ENCODE peak calls at places on chromosomes 13 and 19, in ten cellular contexts. One of them, this sample, is unnamed.

GRCh38 chr13:92602560-92602959 is 624.0 kb upstream of the GPC6 start:
- DNase-seq in bronchial epithelial cell: peak; percentile 35
- DNase-seq in Peyer's patch: no peak
- DNase-seq in esophagus muscularis mucosa: no peak
- DNase-seq in AG10803: no peak
- DNase-seq in lower lobe of right lung: no peak
- DNase-seq in fibroblast of lung: peak; percentile 32
- DNase-seq in pancreas: no peak
- DNase-seq in dorsolateral prefrontal cortex: no peak
- DNase-seq in mammary epithelial cell: no peak
- DNase-seq in this sample: no peak

GRCh38 chr13:36965767-36966166 is 33.4 kb downstream of the ALG5 start:
- DNase-seq in bronchial epithelial cell: peak; percentile 95
- DNase-seq in Peyer's patch: no peak
- DNase-seq in esophagus muscularis mucosa: no peak
- DNase-seq in AG10803: peak; percentile 67
- DNase-seq in lower lobe of right lung: no peak
- DNase-seq in fibroblast of lung: peak; percentile 46
- DNase-seq in pancreas: no peak
- DNase-seq in dorsolateral prefrontal cortex: no peak
- DNase-seq in mammary epithelial cell: peak; percentile 88
- DNase-seq in this sample: no peak

GRCh38 chr19:50417138-50417849 is 1.4 kb upstream of the SPIB start:
- DNase-seq in bronchial epithelial cell: no peak
- DNase-seq in Peyer's patch: peak; percentile 63
- DNase-seq in esophagus muscularis mucosa: no peak
- DNase-seq in AG10803: no peak
- DNase-seq in lower lobe of right lung: no peak
- DNase-seq in fibroblast of lung: no peak
- DNase-seq in pancreas: peak; percentile 76
- DNase-seq in dorsolateral prefrontal cortex: no peak
- DNase-seq in mammary epithelial cell: no peak
- DNase-seq in this sample: peak; percentile 26

GRCh38 chr13:60329221-60329983 is 67.6 kb upstream of the TDRD3 start:
- DNase-seq in bronchial epithelial cell: peak; percentile 23
- DNase-seq in Peyer's patch: no peak
- DNase-seq in esophagus muscularis mucosa: no peak
- DNase-seq in AG10803: peak; percentile 17
- DNase-seq in lower lobe of right lung: peak; percentile 48
- DNase-seq in fibroblast of lung: peak; percentile 32
- DNase-seq in pancreas: peak; percentile 11
- DNase-seq in dorsolateral prefrontal cortex: no peak
- DNase-seq in mammary epithelial cell: peak; percentile 14
- DNase-seq in this sample: peak; percentile 61

GRCh38 chr13:102856603-102857002 is 10.8 kb downstream of the ERCC5 start:
- DNase-seq in bronchial epithelial cell: peak; percentile 16
- DNase-seq in Peyer's patch: no peak
- DNase-seq in esophagus muscularis mucosa: no peak
- DNase-seq in AG10803: peak; percentile 40
- DNase-seq in lower lobe of right lung: peak; percentile 54
- DNase-seq in fibroblast of lung: no peak
- DNase-seq in pancreas: no peak
- DNase-seq in dorsolateral prefrontal cortex: no peak
- DNase-seq in mammary epithelial cell: peak; percentile 23
- DNase-seq in this sample: no peak

GRCh38 chr19:7658219-7658686 is 10.6 kb upstream of the RETN start:
- DNase-seq in bronchial epithelial cell: no peak
- DNase-seq in Peyer's patch: peak; percentile 63
- DNase-seq in esophagus muscularis mucosa: no peak
- DNase-seq in AG10803: no peak
- DNase-seq in lower lobe of right lung: no peak
- DNase-seq in fibroblast of lung: no peak
- DNase-seq in pancreas: no peak
- DNase-seq in dorsolateral prefrontal cortex: peak; percentile 24
- DNase-seq in mammary epithelial cell: no peak
- DNase-seq in this sample: peak; percentile 96

GRCh38 chr19:5308471-5309437 is 31.9 kb downstream of the PTPRS start:
- DNase-seq in bronchial epithelial cell: peak; percentile 78
- DNase-seq in Peyer's patch: no peak
- DNase-seq in esophagus muscularis mucosa: no peak
- DNase-seq in AG10803: peak; percentile 67
- DNase-seq in lower lobe of right lung: no peak
- DNase-seq in fibroblast of lung: peak; percentile 95
- DNase-seq in pancreas: peak; percentile 66
- DNase-seq in dorsolateral prefrontal cortex: peak; percentile 71
- DNase-seq in mammary epithelial cell: peak; percentile 87
- DNase-seq in this sample: no peak

GRCh38 chr13:51834581-51835158 is 10.3 kb downstream of the TMEM272 start:
- DNase-seq in bronchial epithelial cell: no peak
- DNase-seq in Peyer's patch: no peak
- DNase-seq in esophagus muscularis mucosa: no peak
- DNase-seq in AG10803: no peak
- DNase-seq in lower lobe of right lung: no peak
- DNase-seq in fibroblast of lung: no peak
- DNase-seq in pancreas: no peak
- DNase-seq in dorsolateral prefrontal cortex: no peak
- DNase-seq in mammary epithelial cell: no peak
- DNase-seq in this sample: no peak

GRCh38 chr19:10612515-10613119 is 12.7 kb upstream of the SLC44A2 start:
- DNase-seq in bronchial epithelial cell: no peak
- DNase-seq in Peyer's patch: no peak
- DNase-seq in esophagus muscularis mucosa: no peak
- DNase-seq in AG10803: no peak
- DNase-seq in lower lobe of right lung: peak; percentile 87
- DNase-seq in fibroblast of lung: peak; percentile 19
- DNase-seq in pancreas: peak; percentile 94
- DNase-seq in dorsolateral prefrontal cortex: peak; percentile 78
- DNase-seq in mammary epithelial cell: no peak
- DNase-seq in this sample: no peak

GRCh38 chr19:31610036-31610435 is 260.8 kb upstream of the TSHZ3 start:
- DNase-seq in bronchial epithelial cell: no peak
- DNase-seq in Peyer's patch: no peak
- DNase-seq in esophagus muscularis mucosa: no peak
- DNase-seq in AG10803: no peak
- DNase-seq in lower lobe of right lung: no peak
- DNase-seq in fibroblast of lung: no peak
- DNase-seq in pancreas: no peak
- DNase-seq in dorsolateral prefrontal cortex: no peak
- DNase-seq in mammary epithelial cell: no peak
- DNase-seq in this sample: no peak

GRCh38 chr19:5789201-5789795 is 1.7 kb downstream of the DUS3L start:
- DNase-seq in bronchial epithelial cell: no peak
- DNase-seq in Peyer's patch: no peak
- DNase-seq in esophagus muscularis mucosa: no peak
- DNase-seq in AG10803: no peak
- DNase-seq in lower lobe of right lung: no peak
- DNase-seq in fibroblast of lung: no peak
- DNase-seq in pancreas: no peak
- DNase-seq in dorsolateral prefrontal cortex: no peak
- DNase-seq in mammary epithelial cell: no peak
- DNase-seq in this sample: no peak

GRCh38 chr13:66805657-66806056 is 424.5 kb downstream of the PCDH9 start:
- DNase-seq in bronchial epithelial cell: no peak
- DNase-seq in Peyer's patch: no peak
- DNase-seq in esophagus muscularis mucosa: no peak
- DNase-seq in AG10803: no peak
- DNase-seq in lower lobe of right lung: no peak
- DNase-seq in fibroblast of lung: peak; percentile 95
- DNase-seq in pancreas: no peak
- DNase-seq in dorsolateral prefrontal cortex: no peak
- DNase-seq in mammary epithelial cell: no peak
- DNase-seq in this sample: no peak

GRCh38 chr13:52411629-52412028 is 5.7 kb upstream of the THSD1 start:
- DNase-seq in bronchial epithelial cell: peak; percentile 100
- DNase-seq in Peyer's patch: no peak
- DNase-seq in esophagus muscularis mucosa: no peak
- DNase-seq in AG10803: peak; percentile 53
- DNase-seq in lower lobe of right lung: no peak
- DNase-seq in fibroblast of lung: peak; percentile 92
- DNase-seq in pancreas: no peak
- DNase-seq in dorsolateral prefrontal cortex: no peak
- DNase-seq in mammary epithelial cell: peak; percentile 98
- DNase-seq in this sample: peak; percentile 9

GRCh38 chr13:85728831-85729230 is 70.4 kb downstream of the SLITRK6 start:
- DNase-seq in bronchial epithelial cell: no peak
- DNase-seq in Peyer's patch: no peak
- DNase-seq in esophagus muscularis mucosa: no peak
- DNase-seq in AG10803: no peak
- DNase-seq in lower lobe of right lung: no peak
- DNase-seq in fibroblast of lung: peak; percentile 82
- DNase-seq in pancreas: no peak
- DNase-seq in dorsolateral prefrontal cortex: no peak
- DNase-seq in mammary epithelial cell: no peak
- DNase-seq in this sample: no peak

GRCh38 chr13:53255795-53256194 is 227.2 kb downstream of the OLFM4 start:
- DNase-seq in bronchial epithelial cell: no peak
- DNase-seq in Peyer's patch: no peak
- DNase-seq in esophagus muscularis mucosa: no peak
- DNase-seq in AG10803: no peak
- DNase-seq in lower lobe of right lung: no peak
- DNase-seq in fibroblast of lung: no peak
- DNase-seq in pancreas: no peak
- DNase-seq in dorsolateral prefrontal cortex: no peak
- DNase-seq in mammary epithelial cell: no peak
- DNase-seq in this sample: no peak

GRCh38 chr13:24270639-24271131 is 38.7 kb upstream of the C1QTNF9 start:
- DNase-seq in bronchial epithelial cell: peak; percentile 50
- DNase-seq in Peyer's patch: peak; percentile 71
- DNase-seq in esophagus muscularis mucosa: no peak
- DNase-seq in AG10803: peak; percentile 48
- DNase-seq in lower lobe of right lung: peak; percentile 83
- DNase-seq in fibroblast of lung: peak; percentile 66
- DNase-seq in pancreas: peak; percentile 47
- DNase-seq in dorsolateral prefrontal cortex: peak; percentile 81
- DNase-seq in mammary epithelial cell: peak; percentile 28
- DNase-seq in this sample: peak; percentile 85

GRCh38 chr19:28334419-28334818 is 878.5 kb downstream of the UQCRFS1 start:
- DNase-seq in bronchial epithelial cell: no peak
- DNase-seq in Peyer's patch: no peak
- DNase-seq in esophagus muscularis mucosa: peak; percentile 85
- DNase-seq in AG10803: no peak
- DNase-seq in lower lobe of right lung: no peak
- DNase-seq in fibroblast of lung: no peak
- DNase-seq in pancreas: no peak
- DNase-seq in dorsolateral prefrontal cortex: no peak
- DNase-seq in mammary epithelial cell: peak; percentile 2
- DNase-seq in this sample: no peak

GRCh38 chr19:34560229-34560628 is 78.7 kb downstream of the WTIP start:
- DNase-seq in bronchial epithelial cell: no peak
- DNase-seq in Peyer's patch: no peak
- DNase-seq in esophagus muscularis mucosa: peak; percentile 37
- DNase-seq in AG10803: no peak
- DNase-seq in lower lobe of right lung: no peak
- DNase-seq in fibroblast of lung: no peak
- DNase-seq in pancreas: no peak
- DNase-seq in dorsolateral prefrontal cortex: no peak
- DNase-seq in mammary epithelial cell: no peak
- DNase-seq in this sample: no peak

GRCh38 chr13:107271226-107271625 is 703.3 kb upstream of the ARGLU1 start:
- DNase-seq in bronchial epithelial cell: peak; percentile 18
- DNase-seq in Peyer's patch: no peak
- DNase-seq in esophagus muscularis mucosa: no peak
- DNase-seq in AG10803: no peak
- DNase-seq in lower lobe of right lung: no peak
- DNase-seq in fibroblast of lung: peak; percentile 44
- DNase-seq in pancreas: no peak
- DNase-seq in dorsolateral prefrontal cortex: no peak
- DNase-seq in mammary epithelial cell: no peak
- DNase-seq in this sample: no peak

GRCh38 chr13:40306817-40307216 is 359.6 kb downstream of the FOXO1 start:
- DNase-seq in bronchial epithelial cell: peak; percentile 51
- DNase-seq in Peyer's patch: no peak
- DNase-seq in esophagus muscularis mucosa: no peak
- DNase-seq in AG10803: no peak
- DNase-seq in lower lobe of right lung: no peak
- DNase-seq in fibroblast of lung: no peak
- DNase-seq in pancreas: no peak
- DNase-seq in dorsolateral prefrontal cortex: no peak
- DNase-seq in mammary epithelial cell: peak; percentile 56
- DNase-seq in this sample: no peak

GRCh38 chr19:44532819-44533218 is 3.3 kb upstream of the CEACAM20 start:
- DNase-seq in bronchial epithelial cell: no peak
- DNase-seq in Peyer's patch: no peak
- DNase-seq in esophagus muscularis mucosa: no peak
- DNase-seq in AG10803: no peak
- DNase-seq in lower lobe of right lung: no peak
- DNase-seq in fibroblast of lung: no peak
- DNase-seq in pancreas: no peak
- DNase-seq in dorsolateral prefrontal cortex: no peak
- DNase-seq in mammary epithelial cell: no peak
- DNase-seq in this sample: no peak

GRCh38 chr19:1290699-1291651 is 5.3 kb downstream of the EFNA2 start:
- DNase-seq in bronchial epithelial cell: no peak
- DNase-seq in Peyer's patch: no peak
- DNase-seq in esophagus muscularis mucosa: no peak
- DNase-seq in AG10803: no peak
- DNase-seq in lower lobe of right lung: no peak
- DNase-seq in fibroblast of lung: no peak
- DNase-seq in pancreas: no peak
- DNase-seq in dorsolateral prefrontal cortex: no peak
- DNase-seq in mammary epithelial cell: no peak
- DNase-seq in this sample: no peak
- H3K4me3 ChIP-seq in bronchial epithelial cell: no peak overlapping the region
- H3K4me3 ChIP-seq in Peyer's patch: no peak overlapping the region
- H3K4me3 ChIP-seq in esophagus muscularis mucosa: no peak overlapping the region
- H3K4me3 ChIP-seq in AG10803: no peak overlapping the region
- H3K4me3 ChIP-seq in lower lobe of right lung: no peak overlapping the region
- H3K4me3 ChIP-seq in fibroblast of lung: no peak overlapping the region
- H3K4me3 ChIP-seq in pancreas: no peak overlapping the region
- H3K4me3 ChIP-seq in dorsolateral prefrontal cortex: no peak overlapping the region
- H3K4me3 ChIP-seq in mammary epithelial cell: no peak overlapping the region
- H3K4me3 ChIP-seq in this sample: no peak overlapping the region

GRCh38 chr13:78241278-78241919 is 322.8 kb upstream of the EDNRB start:
- DNase-seq in bronchial epithelial cell: peak; percentile 27
- DNase-seq in Peyer's patch: no peak
- DNase-seq in esophagus muscularis mucosa: no peak
- DNase-seq in AG10803: peak; percentile 51
- DNase-seq in lower lobe of right lung: peak; percentile 43
- DNase-seq in fibroblast of lung: peak; percentile 60
- DNase-seq in pancreas: no peak
- DNase-seq in dorsolateral prefrontal cortex: no peak
- DNase-seq in mammary epithelial cell: no peak
- DNase-seq in this sample: peak; percentile 59
- TF ChIP-seq CTCF in bronchial epithelial cell: peak; percentile 65
- TF ChIP-seq CTCF in Peyer's patch: peak; percentile 33
- TF ChIP-seq CTCF in esophagus muscularis mucosa: peak; percentile 4
- TF ChIP-seq CTCF in AG10803: peak; percentile 55
- TF ChIP-seq CTCF in lower lobe of right lung: peak; percentile 42
- TF ChIP-seq CTCF in fibroblast of lung: peak; percentile 85
- TF ChIP-seq CTCF in pancreas: no peak
- TF ChIP-seq CTCF in dorsolateral prefrontal cortex: peak; percentile 46
- TF ChIP-seq CTCF in mammary epithelial cell: peak; percentile 52
- TF ChIP-seq CTCF in this sample: peak; percentile 66

GRCh38 chr19:53828531-53828930 is 4.4 kb upstream of the NLRP12 start:
- DNase-seq in bronchial epithelial cell: no peak
- DNase-seq in Peyer's patch: no peak
- DNase-seq in esophagus muscularis mucosa: no peak
- DNase-seq in AG10803: no peak
- DNase-seq in lower lobe of right lung: no peak
- DNase-seq in fibroblast of lung: no peak
- DNase-seq in pancreas: no peak
- DNase-seq in dorsolateral prefrontal cortex: no peak
- DNase-seq in mammary epithelial cell: no peak
- DNase-seq in this sample: no peak
- H3K4me3 ChIP-seq in bronchial epithelial cell: no peak overlapping the region
- H3K4me3 ChIP-seq in Peyer's patch: no peak overlapping the region
- H3K4me3 ChIP-seq in esophagus muscularis mucosa: no peak overlapping the region
- H3K4me3 ChIP-seq in AG10803: no peak overlapping the region
- H3K4me3 ChIP-seq in lower lobe of right lung: no peak overlapping the region
- H3K4me3 ChIP-seq in fibroblast of lung: no peak overlapping the region
- H3K4me3 ChIP-seq in pancreas: no peak overlapping the region
- H3K4me3 ChIP-seq in dorsolateral prefrontal cortex: no peak overlapping the region
- H3K4me3 ChIP-seq in mammary epithelial cell: no peak overlapping the region
- H3K4me3 ChIP-seq in this sample: no peak overlapping the region

GRCh38 chr19:49413348-49413747 is 9.9 kb downstream of the PTH2 start:
- DNase-seq in bronchial epithelial cell: no peak
- DNase-seq in Peyer's patch: no peak
- DNase-seq in esophagus muscularis mucosa: no peak
- DNase-seq in AG10803: no peak
- DNase-seq in lower lobe of right lung: no peak
- DNase-seq in fibroblast of lung: peak; percentile 8
- DNase-seq in pancreas: no peak
- DNase-seq in dorsolateral prefrontal cortex: no peak
- DNase-seq in mammary epithelial cell: no peak
- DNase-seq in this sample: no peak
- TF ChIP-seq CTCF in bronchial epithelial cell: no peak
- TF ChIP-seq CTCF in Peyer's patch: no peak
- TF ChIP-seq CTCF in esophagus muscularis mucosa: no peak
- TF ChIP-seq CTCF in AG10803: no peak
- TF ChIP-seq CTCF in lower lobe of right lung: no peak
- TF ChIP-seq CTCF in fibroblast of lung: no peak
- TF ChIP-seq CTCF in pancreas: no peak
- TF ChIP-seq CTCF in dorsolateral prefrontal cortex: no peak
- TF ChIP-seq CTCF in mammary epithelial cell: no peak
- TF ChIP-seq CTCF in this sample: no peak

This sample was measured in GM12865.